ENCODE peak calls at places on chromosome 4, in five cellular contexts. One of them, this sample, is unnamed.

GRCh38 chr4:177444911-177445736 is 2.9 kb upstream of the AGA start:
- DNase-seq in endothelial cell: peak
- DNase-seq in cardiac fibroblast: no peak
- DNase-seq in GM23248: no peak
- DNase-seq in anterior cingulate cortex: no peak
- DNase-seq in this sample: no peak

GRCh38 chr4:68693325-68694075 is 23.0 kb upstream of the UGT2B15 start:
- DNase-seq in endothelial cell: no peak
- DNase-seq in cardiac fibroblast: no peak
- DNase-seq in anterior cingulate cortex: no peak
- DNase-seq in GM23248: no peak
- DNase-seq in this sample: no peak

GRCh38 chr4:155603360-155603891 is 63.2 kb upstream of the GUCY1A1 start:
- DNase-seq in GM23248: no peak
- DNase-seq in cardiac fibroblast: peak
- DNase-seq in endothelial cell: no peak
- DNase-seq in anterior cingulate cortex: no peak
- DNase-seq in this sample: no peak

GRCh38 chr4:139919513-139919912 is 234.5 kb downstream of the MAML3 start:
- DNase-seq in GM23248: peak
- DNase-seq in anterior cingulate cortex: no peak
- DNase-seq in endothelial cell: no peak
- DNase-seq in cardiac fibroblast: peak
- DNase-seq in this sample: no peak

GRCh38 chr4:176376032-176376614 is 56.4 kb downstream of the SPCS3 start:
- DNase-seq in anterior cingulate cortex: no peak
- DNase-seq in cardiac fibroblast: peak
- DNase-seq in endothelial cell: no peak
- DNase-seq in GM23248: peak
- DNase-seq in this sample: no peak

GRCh38 chr4:76624271-76624681 is 189.2 kb downstream of the SHROOM3 start:
- DNase-seq in GM23248: peak
- DNase-seq in anterior cingulate cortex: no peak
- DNase-seq in endothelial cell: no peak
- DNase-seq in cardiac fibroblast: peak
- DNase-seq in this sample: no peak

GRCh38 chr4:87068591-87069021 is 133.8 kb downstream of the AFF1 start:
- DNase-seq in GM23248: no peak
- DNase-seq in anterior cingulate cortex: no peak
- DNase-seq in cardiac fibroblast: peak
- DNase-seq in endothelial cell: no peak
- DNase-seq in this sample: no peak

GRCh38 chr4:54384563-54384962 is 155.5 kb downstream of the PDGFRA start:
- DNase-seq in anterior cingulate cortex: peak
- DNase-seq in endothelial cell: peak
- DNase-seq in cardiac fibroblast: peak
- DNase-seq in GM23248: peak
- DNase-seq in this sample: no peak

This sample was measured in NK-92 treated with Interleukin-12 subunit alpha and Interleukin-12 subunit beta, amount 100 ng/mL, for 24 hours.